ENCODE peak calls at places on chromosome X, in eight cellular contexts. L is Peyer's patch; I is stomach; N is naive thymus-derived CD4-positive, alpha-beta T cell; H is CD8-positive, alpha-beta T cell; Q is RWPE2; T is CD4-positive, CD25-positive, alpha-beta regulatory T cell; C is small intestine. S is an unnamed sample.

GRCh38 chrX:16807548-16807947 is 21.3 kb downstream of the TXLNG start:
- DNase-seq in I (no peak), C (peak), Q (no peak), N (no peak), H (no peak), L (no peak), T (no peak), S (no peak)

GRCh38 chrX:38220024-38220935 is at the start of gene SRPX:
- DNase-seq in N (no peak), C (peak), T (no peak), Q (no peak), H (no peak), I (peak), L (no peak), S (peak)

GRCh38 chrX:153900806-153901752 is 3.4 kb upstream of the AVPR2 start:
- DNase-seq in N (peak), C (no peak), T (peak), H (peak), L (peak), I (peak), Q (peak), S (peak)

GRCh38 chrX:10531927-10532326 is 88.5 kb downstream of the MID1 start:
- DNase-seq in C (no peak), L (no peak), H (no peak), Q (no peak), T (no peak), I (no peak), N (no peak), S (no peak)

GRCh38 chrX:129842510-129843208 is 1.0 kb downstream of the ZDHHC9 start:
- DNase-seq in T (no peak), C (peak), N (peak), L (peak), H (no peak), Q (no peak), I (peak), S (no peak)

GRCh38 chrX:35040871-35041270 is 98.3 kb downstream of the FAM47B start:
- DNase-seq in Q (no peak), C (no peak), H (no peak), T (no peak), N (no peak), I (no peak), L (no peak), S (no peak)

GRCh38 chrX:25523574-25523973 is 507.8 kb upstream of the ARX start:
- DNase-seq in H (no peak), C (peak), L (no peak), N (no peak), Q (no peak), I (no peak), T (no peak), S (peak)

GRCh38 chrX:70476934-70477733 is 32.5 kb downstream of the DLG3 start:
- DNase-seq in L (peak), C (peak), I (peak), H (no peak), N (no peak), Q (no peak), T (no peak), S (peak)

GRCh38 chrX:39823848-39824247 is 273.9 kb downstream of the BCOR start:
- DNase-seq in H (no peak), L (no peak), C (no peak), N (no peak), Q (no peak), T (no peak), I (no peak), S (no peak)

DNA sequence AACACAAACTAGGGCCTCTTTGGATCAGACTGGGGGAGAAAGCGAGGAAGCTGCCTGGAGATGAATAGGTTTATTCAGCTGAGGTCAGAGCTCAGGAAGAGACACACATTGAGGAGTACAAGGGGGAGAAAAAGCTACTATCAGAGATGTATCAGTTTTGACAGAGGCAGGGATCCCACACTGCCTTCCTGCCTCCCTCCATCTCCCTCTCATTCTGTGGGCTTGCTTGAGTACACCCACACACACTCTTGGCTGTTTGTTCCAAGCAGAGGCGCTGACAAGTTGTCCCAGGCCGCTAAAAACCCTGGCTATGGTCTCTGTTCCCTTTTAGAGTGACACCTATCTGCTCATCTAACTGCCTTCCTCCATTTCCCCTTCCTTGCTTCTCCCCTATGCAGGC is 5.2 kb downstream of the TSPYL2 start:
- DNase-seq in I (no peak), T (no peak), L (no peak), Q (no peak), N (no peak), C (no peak), H (no peak), S (no peak)
- H3K27ac ChIP-seq in I (peak), T (peak), L (no peak), Q (peak), N (peak), C (peak), H (no peak), S (peak)

GRCh38 chrX:53433651-53434639 is at the start of gene HSD17B10:
- DNase-seq in Q (peak), H (peak), L (peak), C (peak), T (peak), I (peak), N (peak), S (peak)
- H3K27ac ChIP-seq in Q (peak), H (peak), L (peak), C (peak), T (peak), I (peak), N (peak), S (peak)

GRCh38 chrX:24282381-24283121 is 31.3 kb downstream of the SUPT20HL2 start:
- DNase-seq in L (no peak), T (no peak), H (no peak), N (no peak), Q (no peak), C (no peak), I (no peak), S (no peak)
- H3K27ac ChIP-seq in L (no peak), T (no peak), H (no peak), N (no peak), Q (no peak), C (peak), I (peak), S (no peak)

GRCh38 chrX:47873123-47873522 is 36.4 kb downstream of the ZNF81 start:
- DNase-seq in Q (no peak), C (no peak), H (no peak), T (no peak), N (no peak), I (no peak), L (no peak), S (no peak)
- H3K27ac ChIP-seq in Q (no peak), C (no peak), H (no peak), T (no peak), N (no peak), I (no peak), L (no peak), S (no peak)

GRCh38 chrX:53312946-53313745 is 31.8 kb upstream of the IQSEC2 start:
- DNase-seq in N (peak), H (peak), C (peak), T (peak), L (peak), Q (no peak), I (peak), S (peak)
- H3K27ac ChIP-seq in N (no peak), H (no peak), C (no peak), T (no peak), L (no peak), Q (no peak), I (no peak), S (no peak)

GRCh38 chrX:123084797-123085196 is 99.3 kb upstream of the GRIA3 start:
- DNase-seq in H (no peak), Q (no peak), T (no peak), L (no peak), C (no peak), I (no peak), N (no peak), S (no peak)
- H3K27ac ChIP-seq in H (no peak), Q (peak), T (no peak), L (no peak), C (no peak), I (no peak), N (no peak), S (peak)

GRCh38 chrX:8319359-8319758 is 145.3 kb upstream of the VCX3B start:
- DNase-seq in H (no peak), L (no peak), T (no peak), Q (no peak), N (no peak), C (no peak), I (no peak), S (no peak)

GRCh38 chrX:8323356-8323755 is 141.3 kb upstream of the VCX3B start:
- DNase-seq in N (no peak), I (no peak), C (no peak), H (no peak), T (no peak), L (no peak), Q (no peak), S (no peak)
- H3K27ac ChIP-seq in N (no peak), I (no peak), C (no peak), H (no peak), T (no peak), L (no peak), Q (no peak), S (no peak)

GRCh38 chrX:131577999-131578734 is 34.3 kb downstream of the OR13H1 start:
- DNase-seq in N (no peak), H (no peak), T (no peak), C (no peak), I (no peak), Q (no peak), L (no peak), S (no peak)
- H3K27ac ChIP-seq in N (no peak), H (no peak), T (no peak), C (no peak), I (no peak), Q (no peak), L (no peak), S (no peak)

GRCh38 chrX:136814847-136815634 is 34.3 kb upstream of the ARHGEF6 start:
- DNase-seq in Q (no peak), I (no peak), C (no peak), T (no peak), H (no peak), N (no peak), L (no peak), S (no peak)

GRCh38 chrX:136822337-136823095 is 41.8 kb upstream of the ARHGEF6 start:
- DNase-seq in T (no peak), C (no peak), H (no peak), I (no peak), L (no peak), N (no peak), Q (no peak), S (no peak)

GRCh38 chrX:136816970-136817369 is 36.2 kb upstream of the ARHGEF6 start:
- DNase-seq in Q (no peak), N (no peak), L (no peak), H (no peak), I (no peak), T (no peak), C (no peak), S (no peak)

GRCh38 chrX:136823175-136823574 is 42.4 kb upstream of the ARHGEF6 start:
- DNase-seq in T (no peak), L (no peak), Q (no peak), I (no peak), C (no peak), N (no peak), H (no peak), S (peak)

GRCh38 chrX:136819026-136819425 is 38.3 kb upstream of the ARHGEF6 start:
- DNase-seq in I (no peak), C (peak), L (no peak), H (no peak), Q (no peak), T (no peak), N (no peak), S (no peak)
- H3K27ac ChIP-seq in I (no peak), C (no peak), L (no peak), H (no peak), Q (no peak), T (no peak), N (no peak), S (no peak)

GRCh38 chrX:53237056-53237455 is 12.0 kb upstream of the KDM5C start:
- DNase-seq in N (no peak), T (no peak), Q (no peak), L (no peak), I (no peak), H (no peak), C (no peak), S (no peak)
- H3K27ac ChIP-seq in N (no peak), T (no peak), Q (no peak), L (no peak), I (no peak), H (no peak), C (no peak), S (no peak)

S was measured in RWPE1.